ENCODE peak calls at places on chromosomes 16 and 17, in seven cellular contexts. One of them, this sample, is unnamed.

GRCh38 chr16:88456356-88457292 is 3.5 kb downstream of the ZFPM1 start:
- DNase-seq in fibroblast of lung: no peak
- DNase-seq in hippocampal formation: no peak
- DNase-seq in EL: no peak
- DNase-seq in stimulated activated effector memory CD8-positive, alpha-beta T cell treated with anti-CD3 and anti-CD28 coated beads, Interleukin-12 subunit alpha, Interleukin-12 subunit beta, amount 100 ng/mL, for 72 hours: peak
- DNase-seq in H7: no peak
- DNase-seq in HTR-8/SVneo: no peak
- DNase-seq in this sample: no peak

GRCh38 chr16:66741131-66741900 is 10.1 kb downstream of the DYNC1LI2 start:
- DNase-seq in fibroblast of lung: peak
- DNase-seq in hippocampal formation: peak
- DNase-seq in EL: peak
- DNase-seq in stimulated activated effector memory CD8-positive, alpha-beta T cell treated with anti-CD3 and anti-CD28 coated beads, Interleukin-12 subunit alpha, Interleukin-12 subunit beta, amount 100 ng/mL, for 72 hours: no peak
- DNase-seq in H7: no peak
- DNase-seq in HTR-8/SVneo: no peak
- DNase-seq in this sample: peak

GRCh38 chr17:54870671-54871175 is 29.9 kb upstream of the TOM1L1 start:
- DNase-seq in fibroblast of lung: no peak
- DNase-seq in hippocampal formation: no peak
- DNase-seq in EL: no peak
- DNase-seq in stimulated activated effector memory CD8-positive, alpha-beta T cell treated with anti-CD3 and anti-CD28 coated beads, Interleukin-12 subunit alpha, Interleukin-12 subunit beta, amount 100 ng/mL, for 72 hours: no peak
- DNase-seq in H7: no peak
- DNase-seq in HTR-8/SVneo: no peak
- DNase-seq in this sample: no peak

GRCh38 chr16:75064403-75065148 is 52.0 kb downstream of the LDHD start:
- DNase-seq in fibroblast of lung: no peak
- DNase-seq in hippocampal formation: no peak
- DNase-seq in EL: no peak
- DNase-seq in stimulated activated effector memory CD8-positive, alpha-beta T cell treated with anti-CD3 and anti-CD28 coated beads, Interleukin-12 subunit alpha, Interleukin-12 subunit beta, amount 100 ng/mL, for 72 hours: no peak
- DNase-seq in H7: no peak
- DNase-seq in HTR-8/SVneo: no peak
- DNase-seq in this sample: no peak

GRCh38 chr17:39212200-39212810 is 12.2 kb downstream of the RPL19 start:
- DNase-seq in fibroblast of lung: no peak
- DNase-seq in hippocampal formation: no peak
- DNase-seq in EL: no peak
- DNase-seq in stimulated activated effector memory CD8-positive, alpha-beta T cell treated with anti-CD3 and anti-CD28 coated beads, Interleukin-12 subunit alpha, Interleukin-12 subunit beta, amount 100 ng/mL, for 72 hours: no peak
- DNase-seq in H7: no peak
- DNase-seq in HTR-8/SVneo: no peak
- DNase-seq in this sample: no peak

GRCh38 chr16:85252461-85252860 is 140.2 kb upstream of the CIBAR2 start:
- DNase-seq in fibroblast of lung: no peak
- DNase-seq in hippocampal formation: no peak
- DNase-seq in EL: no peak
- DNase-seq in stimulated activated effector memory CD8-positive, alpha-beta T cell treated with anti-CD3 and anti-CD28 coated beads, Interleukin-12 subunit alpha, Interleukin-12 subunit beta, amount 100 ng/mL, for 72 hours: no peak
- DNase-seq in H7: no peak
- DNase-seq in HTR-8/SVneo: no peak
- DNase-seq in this sample: no peak

GRCh38 chr17:80475949-80476876 is at the start of gene NPTX1:
- DNase-seq in fibroblast of lung: no peak
- DNase-seq in hippocampal formation: no peak
- DNase-seq in EL: peak
- DNase-seq in stimulated activated effector memory CD8-positive, alpha-beta T cell treated with anti-CD3 and anti-CD28 coated beads, Interleukin-12 subunit alpha, Interleukin-12 subunit beta, amount 100 ng/mL, for 72 hours: no peak
- DNase-seq in H7: peak
- DNase-seq in HTR-8/SVneo: no peak
- DNase-seq in this sample: peak

GRCh38 chr17:66830451-66830850 is 4.5 kb upstream of the CACNG5 start:
- DNase-seq in fibroblast of lung: no peak
- DNase-seq in hippocampal formation: no peak
- DNase-seq in EL: no peak
- DNase-seq in stimulated activated effector memory CD8-positive, alpha-beta T cell treated with anti-CD3 and anti-CD28 coated beads, Interleukin-12 subunit alpha, Interleukin-12 subunit beta, amount 100 ng/mL, for 72 hours: no peak
- DNase-seq in H7: peak
- DNase-seq in HTR-8/SVneo: no peak
- DNase-seq in this sample: no peak

GRCh38 chr16:14405611-14406537 is 224.2 kb downstream of the PARN start:
- DNase-seq in fibroblast of lung: no peak
- DNase-seq in hippocampal formation: no peak
- DNase-seq in EL: peak
- DNase-seq in stimulated activated effector memory CD8-positive, alpha-beta T cell treated with anti-CD3 and anti-CD28 coated beads, Interleukin-12 subunit alpha, Interleukin-12 subunit beta, amount 100 ng/mL, for 72 hours: peak
- DNase-seq in H7: peak
- DNase-seq in HTR-8/SVneo: no peak
- DNase-seq in this sample: peak

GRCh38 chr17:67608691-67609090 is 109.0 kb upstream of the NOL11 start:
- DNase-seq in fibroblast of lung: peak
- DNase-seq in hippocampal formation: no peak
- DNase-seq in EL: peak
- DNase-seq in stimulated activated effector memory CD8-positive, alpha-beta T cell treated with anti-CD3 and anti-CD28 coated beads, Interleukin-12 subunit alpha, Interleukin-12 subunit beta, amount 100 ng/mL, for 72 hours: no peak
- DNase-seq in H7: no peak
- DNase-seq in HTR-8/SVneo: no peak
- DNase-seq in this sample: peak

GRCh38 chr16:65600629-65601028 is 478.8 kb upstream of the CDH11 start:
- DNase-seq in fibroblast of lung: no peak
- DNase-seq in hippocampal formation: no peak
- DNase-seq in EL: peak
- DNase-seq in stimulated activated effector memory CD8-positive, alpha-beta T cell treated with anti-CD3 and anti-CD28 coated beads, Interleukin-12 subunit alpha, Interleukin-12 subunit beta, amount 100 ng/mL, for 72 hours: no peak
- DNase-seq in H7: no peak
- DNase-seq in HTR-8/SVneo: no peak
- DNase-seq in this sample: no peak

GRCh38 chr17:74089869-74090464 is 113.5 kb upstream of the RPL38 start:
- DNase-seq in fibroblast of lung: peak
- DNase-seq in hippocampal formation: no peak
- DNase-seq in EL: peak
- DNase-seq in stimulated activated effector memory CD8-positive, alpha-beta T cell treated with anti-CD3 and anti-CD28 coated beads, Interleukin-12 subunit alpha, Interleukin-12 subunit beta, amount 100 ng/mL, for 72 hours: peak
- DNase-seq in H7: peak
- DNase-seq in HTR-8/SVneo: no peak
- DNase-seq in this sample: peak

GRCh38 chr16:89084411-89084810 is 9.2 kb upstream of the ACSF3 start:
- DNase-seq in fibroblast of lung: no peak
- DNase-seq in hippocampal formation: no peak
- DNase-seq in EL: no peak
- DNase-seq in stimulated activated effector memory CD8-positive, alpha-beta T cell treated with anti-CD3 and anti-CD28 coated beads, Interleukin-12 subunit alpha, Interleukin-12 subunit beta, amount 100 ng/mL, for 72 hours: no peak
- DNase-seq in H7: no peak
- DNase-seq in HTR-8/SVneo: no peak
- DNase-seq in this sample: no peak

GRCh38 chr16:72666267-72666666 is 381.7 kb downstream of the ZFHX3 start:
- DNase-seq in fibroblast of lung: peak
- DNase-seq in hippocampal formation: no peak
- DNase-seq in EL: peak
- DNase-seq in stimulated activated effector memory CD8-positive, alpha-beta T cell treated with anti-CD3 and anti-CD28 coated beads, Interleukin-12 subunit alpha, Interleukin-12 subunit beta, amount 100 ng/mL, for 72 hours: no peak
- DNase-seq in H7: no peak
- DNase-seq in HTR-8/SVneo: no peak
- DNase-seq in this sample: no peak

GRCh38 chr17:16352303-16352837 is 899 bp downstream of the CENPV start:
- DNase-seq in fibroblast of lung: peak
- DNase-seq in hippocampal formation: peak
- DNase-seq in EL: peak
- DNase-seq in stimulated activated effector memory CD8-positive, alpha-beta T cell treated with anti-CD3 and anti-CD28 coated beads, Interleukin-12 subunit alpha, Interleukin-12 subunit beta, amount 100 ng/mL, for 72 hours: no peak
- DNase-seq in H7: peak
- DNase-seq in HTR-8/SVneo: peak
- DNase-seq in this sample: peak

GRCh38 chr17:7133424-7133823 is 18.8 kb upstream of the ASGR2 start:
- DNase-seq in fibroblast of lung: no peak
- DNase-seq in hippocampal formation: no peak
- DNase-seq in EL: no peak
- DNase-seq in stimulated activated effector memory CD8-positive, alpha-beta T cell treated with anti-CD3 and anti-CD28 coated beads, Interleukin-12 subunit alpha, Interleukin-12 subunit beta, amount 100 ng/mL, for 72 hours: peak
- DNase-seq in H7: peak
- DNase-seq in HTR-8/SVneo: no peak
- DNase-seq in this sample: no peak

GRCh38 chr16:79758615-79759346 is 158.2 kb upstream of the MAF start:
- DNase-seq in fibroblast of lung: peak
- DNase-seq in hippocampal formation: no peak
- DNase-seq in EL: no peak
- DNase-seq in stimulated activated effector memory CD8-positive, alpha-beta T cell treated with anti-CD3 and anti-CD28 coated beads, Interleukin-12 subunit alpha, Interleukin-12 subunit beta, amount 100 ng/mL, for 72 hours: no peak
- DNase-seq in H7: no peak
- DNase-seq in HTR-8/SVneo: no peak
- DNase-seq in this sample: no peak

GRCh38 chr17:44959821-44960523 is 8.1 kb downstream of the C1QL1 start:
- DNase-seq in fibroblast of lung: no peak
- DNase-seq in hippocampal formation: no peak
- DNase-seq in EL: no peak
- DNase-seq in stimulated activated effector memory CD8-positive, alpha-beta T cell treated with anti-CD3 and anti-CD28 coated beads, Interleukin-12 subunit alpha, Interleukin-12 subunit beta, amount 100 ng/mL, for 72 hours: no peak
- DNase-seq in H7: no peak
- DNase-seq in HTR-8/SVneo: no peak
- DNase-seq in this sample: no peak

GRCh38 chr17:50348522-50349240 is 2.8 kb downstream of the XYLT2 start:
- DNase-seq in fibroblast of lung: peak
- DNase-seq in hippocampal formation: no peak
- DNase-seq in EL: peak
- DNase-seq in stimulated activated effector memory CD8-positive, alpha-beta T cell treated with anti-CD3 and anti-CD28 coated beads, Interleukin-12 subunit alpha, Interleukin-12 subunit beta, amount 100 ng/mL, for 72 hours: no peak
- DNase-seq in H7: no peak
- DNase-seq in HTR-8/SVneo: peak
- DNase-seq in this sample: peak

GRCh38 chr16:19522369-19523159 is 666 bp upstream of the GDE1 start:
- DNase-seq in fibroblast of lung: no peak
- DNase-seq in hippocampal formation: no peak
- DNase-seq in EL: no peak
- DNase-seq in stimulated activated effector memory CD8-positive, alpha-beta T cell treated with anti-CD3 and anti-CD28 coated beads, Interleukin-12 subunit alpha, Interleukin-12 subunit beta, amount 100 ng/mL, for 72 hours: no peak
- DNase-seq in H7: no peak
- DNase-seq in HTR-8/SVneo: no peak
- DNase-seq in this sample: no peak

GRCh38 chr16:19688396-19689024 is 29.5 kb downstream of the KNOP1 start:
- DNase-seq in fibroblast of lung: no peak
- DNase-seq in hippocampal formation: no peak
- DNase-seq in EL: no peak
- DNase-seq in stimulated activated effector memory CD8-positive, alpha-beta T cell treated with anti-CD3 and anti-CD28 coated beads, Interleukin-12 subunit alpha, Interleukin-12 subunit beta, amount 100 ng/mL, for 72 hours: no peak
- DNase-seq in H7: no peak
- DNase-seq in HTR-8/SVneo: no peak
- DNase-seq in this sample: no peak

GRCh38 chr17:57442401-57442823 is 186.1 kb downstream of the MSI2 start:
- DNase-seq in fibroblast of lung: peak
- DNase-seq in hippocampal formation: no peak
- DNase-seq in EL: no peak
- DNase-seq in stimulated activated effector memory CD8-positive, alpha-beta T cell treated with anti-CD3 and anti-CD28 coated beads, Interleukin-12 subunit alpha, Interleukin-12 subunit beta, amount 100 ng/mL, for 72 hours: no peak
- DNase-seq in H7: peak
- DNase-seq in HTR-8/SVneo: no peak
- DNase-seq in this sample: no peak

GRCh38 chr16:53789159-53789558 is 85.2 kb downstream of the FTO start:
- DNase-seq in fibroblast of lung: peak
- DNase-seq in hippocampal formation: no peak
- DNase-seq in EL: peak
- DNase-seq in stimulated activated effector memory CD8-positive, alpha-beta T cell treated with anti-CD3 and anti-CD28 coated beads, Interleukin-12 subunit alpha, Interleukin-12 subunit beta, amount 100 ng/mL, for 72 hours: no peak
- DNase-seq in H7: no peak
- DNase-seq in HTR-8/SVneo: no peak
- DNase-seq in this sample: peak

GRCh38 chr17:82020874-82021727 is 1.6 kb downstream of the CENPX start:
- DNase-seq in fibroblast of lung: peak
- DNase-seq in hippocampal formation: peak
- DNase-seq in EL: peak
- DNase-seq in stimulated activated effector memory CD8-positive, alpha-beta T cell treated with anti-CD3 and anti-CD28 coated beads, Interleukin-12 subunit alpha, Interleukin-12 subunit beta, amount 100 ng/mL, for 72 hours: no peak
- DNase-seq in H7: peak
- DNase-seq in HTR-8/SVneo: peak
- DNase-seq in this sample: peak

GRCh38 chr16:17053536-17054160 is 417.1 kb downstream of the XYLT1 start:
- DNase-seq in fibroblast of lung: no peak
- DNase-seq in hippocampal formation: no peak
- DNase-seq in EL: no peak
- DNase-seq in stimulated activated effector memory CD8-positive, alpha-beta T cell treated with anti-CD3 and anti-CD28 coated beads, Interleukin-12 subunit alpha, Interleukin-12 subunit beta, amount 100 ng/mL, for 72 hours: no peak
- DNase-seq in H7: peak
- DNase-seq in HTR-8/SVneo: no peak
- DNase-seq in this sample: no peak

GRCh38 chr17:58232707-58233156 is 5.7 kb upstream of the LPO start:
- DNase-seq in fibroblast of lung: peak
- DNase-seq in hippocampal formation: no peak
- DNase-seq in EL: peak
- DNase-seq in stimulated activated effector memory CD8-positive, alpha-beta T cell treated with anti-CD3 and anti-CD28 coated beads, Interleukin-12 subunit alpha, Interleukin-12 subunit beta, amount 100 ng/mL, for 72 hours: no peak
- DNase-seq in H7: no peak
- DNase-seq in HTR-8/SVneo: peak
- DNase-seq in this sample: peak

GRCh38 chr17:60971515-60972369 is 294.1 kb downstream of the BCAS3 start:
- DNase-seq in fibroblast of lung: peak
- DNase-seq in hippocampal formation: no peak
- DNase-seq in EL: peak
- DNase-seq in stimulated activated effector memory CD8-positive, alpha-beta T cell treated with anti-CD3 and anti-CD28 coated beads, Interleukin-12 subunit alpha, Interleukin-12 subunit beta, amount 100 ng/mL, for 72 hours: peak
- DNase-seq in H7: peak
- DNase-seq in HTR-8/SVneo: peak
- DNase-seq in this sample: peak

GRCh38 chr17:50055055-50055425 is 870 bp upstream of the ITGA3 start:
- DNase-seq in fibroblast of lung: peak
- DNase-seq in hippocampal formation: no peak
- DNase-seq in EL: peak
- DNase-seq in stimulated activated effector memory CD8-positive, alpha-beta T cell treated with anti-CD3 and anti-CD28 coated beads, Interleukin-12 subunit alpha, Interleukin-12 subunit beta, amount 100 ng/mL, for 72 hours: no peak
- DNase-seq in H7: peak
- DNase-seq in HTR-8/SVneo: no peak
- DNase-seq in this sample: no peak

This sample was measured in AG20443.